ENCODE peak calls at places on chromosomes 11 and 22, in seven cellular contexts. E is HFF-Myc, B is A549, M is spleen, J is neural progenitor cell, N is BE2C, A is foreskin fibroblast. O is an unnamed sample.

GRCh38 chr11:134410766-134411165 is 1.3 kb downstream of the B3GAT1 start:
- DNase-seq in E (no peak), B (no peak), M (no peak), J (no peak), N (no peak), A (no peak), O (no peak)

GRCh38 chr22:42493393-42493792 is 26.2 kb downstream of the RRP7A start:
- DNase-seq in E (no peak), B (no peak), M (no peak), J (peak), N (no peak), A (no peak), O (no peak)

GRCh38 chr22:42961815-42962214 is 53.1 kb downstream of the PACSIN2 start:
- DNase-seq in E (no peak), B (no peak), M (no peak), J (no peak), N (no peak), A (no peak), O (no peak)

GRCh38 chr11:125074511-125075241 is 11.6 kb downstream of the SLC37A2 start:
- DNase-seq in E (no peak), B (no peak), M (no peak), J (no peak), N (no peak), A (no peak), O (no peak)

GRCh38 chr22:25495286-25495685 is 69.2 kb upstream of the GRK3 start:
- DNase-seq in E (no peak), B (no peak), M (no peak), J (no peak), N (peak), A (peak), O (no peak)

GRCh38 chr22:21947040-21948014 is 5.3 kb downstream of the PPM1F start:
- DNase-seq in E (no peak), B (peak), M (peak), J (peak), N (no peak), A (peak), O (peak)

GRCh38 chr22:31346255-31346732 is at the start of gene PATZ1:
- DNase-seq in E (no peak), B (peak), M (peak), J (no peak), N (peak), A (peak), O (peak)

GRCh38 chr11:46615756-46616155 is 1.3 kb downstream of the HARBI1 start:
- DNase-seq in E (no peak), B (no peak), M (no peak), J (no peak), N (no peak), A (peak), O (no peak)

GRCh38 chr22:33835196-33835788 is 85.0 kb downstream of the LARGE1 start:
- DNase-seq in E (no peak), B (no peak), M (no peak), J (peak), N (no peak), A (no peak), O (no peak)

GRCh38 chr11:63663809-63664208 is 7.4 kb downstream of the ATL3 start:
- DNase-seq in E (no peak), B (peak), M (no peak), J (no peak), N (no peak), A (peak), O (peak)

GRCh38 chr11:128830290-128830813 is 36.7 kb downstream of the KCNJ1 start:
- DNase-seq in E (no peak), B (no peak), M (no peak), J (no peak), N (no peak), A (no peak), O (no peak)

GRCh38 chr11:106950067-106950491 is 68.2 kb downstream of the GUCY1A2 start:
- DNase-seq in E (no peak), B (no peak), M (no peak), J (peak), N (no peak), A (no peak), O (no peak)

GRCh38 chr11:73177380-73178091 is 35.4 kb upstream of the FCHSD2 start:
- DNase-seq in E (no peak), B (no peak), M (peak), J (no peak), N (no peak), A (no peak), O (no peak)

GRCh38 chr11:118689503-118689851 is 10.0 kb upstream of the TREH start:
- DNase-seq in E (no peak), B (no peak), M (no peak), J (no peak), N (no peak), A (no peak), O (no peak)

GRCh38 chr22:46560696-46561295 is 23.4 kb upstream of the CELSR1 start:
- DNase-seq in E (no peak), B (no peak), M (peak), J (no peak), N (no peak), A (no peak), O (no peak)

GRCh38 chr22:45644714-45645113 is 26.9 kb upstream of the ATXN10 start:
- DNase-seq in E (no peak), B (no peak), M (no peak), J (no peak), N (no peak), A (no peak), O (no peak)

GRCh38 chr11:19777342-19778102 is 64.9 kb downstream of the NAV2 start:
- DNase-seq in E (no peak), B (peak), M (no peak), J (peak), N (no peak), A (no peak), O (peak)

GRCh38 chr11:96263361-96263763 is 79.6 kb downstream of the MAML2 start:
- DNase-seq in E (no peak), B (peak), M (no peak), J (no peak), N (no peak), A (no peak), O (peak)

GRCh38 chr11:80860632-80861031 is 1419.8 kb upstream of the TENM4 start:
- DNase-seq in E (no peak), B (no peak), M (no peak), J (no peak), N (no peak), A (no peak), O (peak)

GRCh38 chr11:90908074-90908473 is 685.2 kb upstream of the CHORDC1 start:
- DNase-seq in E (no peak), B (peak), M (no peak), J (no peak), N (no peak), A (no peak), O (peak)

GRCh38 chr11:45652781-45653180 is 12.6 kb downstream of the CHST1 start:
- DNase-seq in E (no peak), B (no peak), M (no peak), J (peak), N (no peak), A (peak), O (no peak)

GRCh38 chr11:1202776-1203504 is 19.9 kb upstream of the MUC5B start:
- DNase-seq in E (no peak), B (peak), M (peak), J (peak), N (peak), A (peak), O (peak)

GRCh38 chr22:46240917-46241316 is 9.2 kb downstream of the CDPF1 start:
- DNase-seq in E (no peak), B (no peak), M (no peak), J (no peak), N (no peak), A (no peak), O (no peak)

GRCh38 chr11:91163619-91164451 is 941.0 kb upstream of the CHORDC1 start:
- DNase-seq in E (no peak), B (peak), M (no peak), J (no peak), N (peak), A (peak), O (peak)

GRCh38 chr22:44869196-44869595 is 116.8 kb downstream of the ARHGAP8 start:
- DNase-seq in E (no peak), B (no peak), M (no peak), J (no peak), N (no peak), A (no peak), O (no peak)

GRCh38 chr11:59822989-59823566 is 12.5 kb upstream of the MRPL16 start:
- DNase-seq in E (no peak), B (peak), M (no peak), J (peak), N (peak), A (peak), O (peak)

GRCh38 chr11:32385998-32386397 is 49.3 kb downstream of the WT1 start:
- DNase-seq in E (peak), B (peak), M (no peak), J (peak), N (peak), A (peak), O (peak)

GRCh38 chr22:19641254-19641982 is 72.9 kb upstream of the SEPTIN5 start:
- DNase-seq in E (no peak), B (peak), M (no peak), J (peak), N (no peak), A (no peak), O (no peak)

GRCh38 chr11:116976941-116977570 is 121.2 kb downstream of the SIK3 start:
- DNase-seq in E (no peak), B (no peak), M (no peak), J (no peak), N (no peak), A (no peak), O (no peak)

GRCh38 chr22:19590696-19591095 is 66.5 kb upstream of the CLDN5 start:
- DNase-seq in E (no peak), B (no peak), M (peak), J (no peak), N (no peak), A (no peak), O (no peak)

GRCh38 chr11:69283446-69283845 is 10.5 kb upstream of the MYEOV start:
- DNase-seq in E (no peak), B (no peak), M (peak), J (no peak), N (no peak), A (no peak), O (no peak)

GRCh38 chr22:47659467-47660302 is 897.2 kb downstream of the TBC1D22A start:
- DNase-seq in E (no peak), B (no peak), M (no peak), J (peak), N (no peak), A (no peak), O (no peak)

GRCh38 chr11:72609045-72609444 is 65.2 kb downstream of the PDE2A start:
- DNase-seq in E (no peak), B (peak), M (no peak), J (peak), N (no peak), A (no peak), O (no peak)

GRCh38 chr22:29710922-29711593 is 8.7 kb upstream of the CABP7 start:
- DNase-seq in E (no peak), B (no peak), M (peak), J (no peak), N (peak), A (no peak), O (no peak)

GRCh38 chr11:34719303-34719848 is 98.5 kb downstream of the EHF start:
- DNase-seq in E (no peak), B (no peak), M (no peak), J (no peak), N (no peak), A (no peak), O (no peak)

GRCh38 chr22:18954333-18954732 is 18.2 kb upstream of the PRODH start:
- DNase-seq in E (no peak), B (peak), M (peak), J (peak), N (peak), A (peak), O (peak)

GRCh38 chr22:39456262-39457046 is at the start of gene MGAT3:
- DNase-seq in E (no peak), B (peak), M (peak), J (no peak), N (no peak), A (no peak), O (no peak)
- H3K4me3 ChIP-seq in E (no peak), B (peak), M (peak), J (peak), N (peak), A (no peak), O (no peak)

GRCh38 chr11:115215694-115216615 is 288.3 kb downstream of the CADM1 start:
- DNase-seq in E (no peak), B (peak), M (no peak), J (peak), N (no peak), A (no peak), O (no peak)
- TF ChIP-seq CTCF in E (peak), B (no peak), M (no peak), J (peak), N (peak), A (peak), O (peak)

GRCh38 chr11:8329961-8330361 is 66.3 kb upstream of the LMO1 start:
- DNase-seq in E (no peak), B (no peak), M (no peak), J (peak), N (no peak), A (no peak), O (no peak)

GRCh38 chr11:8327761-8328192 is 64.1 kb upstream of the LMO1 start:
- DNase-seq in E (no peak), B (no peak), M (peak), J (no peak), N (no peak), A (no peak), O (no peak)

GRCh38 chr11:8328231-8328794 is 64.6 kb upstream of the LMO1 start:
- DNase-seq in E (no peak), B (no peak), M (peak), J (no peak), N (no peak), A (no peak), O (no peak)

GRCh38 chr11:8329336-8329735 is 65.7 kb upstream of the LMO1 start:
- DNase-seq in E (no peak), B (no peak), M (no peak), J (no peak), N (no peak), A (no peak), O (no peak)

DNA sequence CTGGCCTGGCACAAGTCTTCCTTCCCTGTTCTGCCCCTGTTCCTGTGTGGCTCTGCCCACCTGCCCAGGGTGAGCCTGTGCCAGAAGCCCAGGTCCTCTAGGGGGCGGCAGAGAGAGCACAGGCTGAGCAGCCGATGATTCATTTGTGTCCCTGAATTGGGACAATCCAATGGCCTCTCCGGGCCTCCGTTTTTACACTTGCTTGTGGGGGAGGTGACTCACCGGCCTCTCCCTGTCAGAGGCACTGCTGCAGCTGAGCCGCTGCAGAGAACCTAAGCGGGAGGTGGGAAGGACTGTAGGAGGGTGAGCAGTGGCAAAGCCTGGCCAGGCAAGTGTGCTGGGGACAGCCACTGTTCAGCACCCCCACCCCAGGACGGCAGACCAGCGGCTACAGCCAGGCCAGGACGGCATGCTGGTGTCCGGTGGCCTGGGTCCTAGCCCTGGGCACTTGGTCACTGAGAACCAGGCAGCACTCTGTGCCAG is 65.2 kb upstream of the LMO1 start:
- DNase-seq in E (peak), B (peak), M (peak), J (peak), N (peak), A (peak), O (peak)
- H3K4me3 ChIP-seq in E (no peak), B (peak), M (no peak), J (no peak), N (no peak), A (no peak), O (no peak)

GRCh38 chr11:78370406-78371172 is 47.0 kb downstream of the GAB2 start:
- DNase-seq in E (no peak), B (no peak), M (no peak), J (no peak), N (no peak), A (no peak), O (peak)
- TF ChIP-seq CTCF in E (no peak), B (no peak), M (no peak), J (no peak), N (no peak), A (no peak), O (no peak)